ENCODE peak calls at places on chromosomes 3 and 15, in ten cellular contexts. One of them, this sample, is unnamed.

GRCh38 chr3:56347219-56347871 is 120.9 kb downstream of the ERC2 start:
- DNase-seq in cardiac muscle cell: peak
- DNase-seq in AG04450: no peak
- DNase-seq in NCI-H774: no peak
- DNase-seq in AG09319: no peak
- DNase-seq in right cardiac atrium: peak
- DNase-seq in fibroblast of pulmonary artery: peak
- DNase-seq in NCI-H524 treated with DMSO at 0.1 percent for 48 hours: no peak
- DNase-seq in KG1: no peak
- DNase-seq in amniotic stem cell: no peak
- DNase-seq in this sample: peak

GRCh38 chr15:101201411-101202174 is 50.3 kb downstream of the CHSY1 start:
- DNase-seq in amniotic stem cell: peak
- DNase-seq in NCI-H524 treated with DMSO at 0.1 percent for 48 hours: no peak
- DNase-seq in cardiac muscle cell: peak
- DNase-seq in AG09319: peak
- DNase-seq in NCI-H774: no peak
- DNase-seq in fibroblast of pulmonary artery: peak
- DNase-seq in right cardiac atrium: peak
- DNase-seq in AG04450: peak
- DNase-seq in KG1: no peak
- DNase-seq in this sample: peak

GRCh38 chr3:118029049-118029448 is 1005.6 kb downstream of the IGSF11 start:
- DNase-seq in NCI-H774: no peak
- DNase-seq in NCI-H524 treated with DMSO at 0.1 percent for 48 hours: no peak
- DNase-seq in AG09319: no peak
- DNase-seq in amniotic stem cell: no peak
- DNase-seq in AG04450: no peak
- DNase-seq in cardiac muscle cell: no peak
- DNase-seq in KG1: no peak
- DNase-seq in fibroblast of pulmonary artery: no peak
- DNase-seq in right cardiac atrium: no peak
- DNase-seq in this sample: no peak

GRCh38 chr15:35583863-35584528 is 38.0 kb upstream of the DPH6 start:
- DNase-seq in NCI-H774: no peak
- DNase-seq in fibroblast of pulmonary artery: peak
- DNase-seq in AG09319: no peak
- DNase-seq in NCI-H524 treated with DMSO at 0.1 percent for 48 hours: no peak
- DNase-seq in right cardiac atrium: no peak
- DNase-seq in AG04450: no peak
- DNase-seq in cardiac muscle cell: peak
- DNase-seq in amniotic stem cell: no peak
- DNase-seq in KG1: no peak
- DNase-seq in this sample: no peak

GRCh38 chr15:34246276-34247010 is 21.6 kb downstream of the EMC4 start:
- DNase-seq in KG1: no peak
- DNase-seq in AG09319: no peak
- DNase-seq in right cardiac atrium: no peak
- DNase-seq in fibroblast of pulmonary artery: no peak
- DNase-seq in amniotic stem cell: no peak
- DNase-seq in AG04450: no peak
- DNase-seq in NCI-H524 treated with DMSO at 0.1 percent for 48 hours: no peak
- DNase-seq in NCI-H774: no peak
- DNase-seq in cardiac muscle cell: no peak
- DNase-seq in this sample: no peak

GRCh38 chr3:56836276-56837163 is 34.8 kb upstream of the ARHGEF3 start:
- DNase-seq in amniotic stem cell: no peak
- DNase-seq in right cardiac atrium: no peak
- DNase-seq in fibroblast of pulmonary artery: no peak
- DNase-seq in KG1: no peak
- DNase-seq in cardiac muscle cell: peak
- DNase-seq in AG09319: no peak
- DNase-seq in AG04450: no peak
- DNase-seq in NCI-H774: no peak
- DNase-seq in NCI-H524 treated with DMSO at 0.1 percent for 48 hours: no peak
- DNase-seq in this sample: no peak

GRCh38 chr15:98920091-98920880 is 87.3 kb downstream of the PGPEP1L start:
- DNase-seq in AG09319: no peak
- DNase-seq in KG1: no peak
- DNase-seq in amniotic stem cell: no peak
- DNase-seq in AG04450: no peak
- DNase-seq in fibroblast of pulmonary artery: no peak
- DNase-seq in right cardiac atrium: no peak
- DNase-seq in cardiac muscle cell: peak
- DNase-seq in NCI-H774: no peak
- DNase-seq in NCI-H524 treated with DMSO at 0.1 percent for 48 hours: no peak
- DNase-seq in this sample: no peak

GRCh38 chr3:88149146-88149515 is 628 bp upstream of the C3orf38 start:
- DNase-seq in AG04450: no peak
- DNase-seq in AG09319: no peak
- DNase-seq in fibroblast of pulmonary artery: no peak
- DNase-seq in right cardiac atrium: no peak
- DNase-seq in cardiac muscle cell: no peak
- DNase-seq in NCI-H524 treated with DMSO at 0.1 percent for 48 hours: no peak
- DNase-seq in NCI-H774: no peak
- DNase-seq in KG1: no peak
- DNase-seq in amniotic stem cell: no peak
- DNase-seq in this sample: peak

GRCh38 chr15:64507293-64507802 is 47.0 kb downstream of the ZNF609 start:
- DNase-seq in KG1: no peak
- DNase-seq in AG04450: peak
- DNase-seq in cardiac muscle cell: peak
- DNase-seq in AG09319: no peak
- DNase-seq in NCI-H774: no peak
- DNase-seq in right cardiac atrium: peak
- DNase-seq in NCI-H524 treated with DMSO at 0.1 percent for 48 hours: no peak
- DNase-seq in amniotic stem cell: no peak
- DNase-seq in fibroblast of pulmonary artery: peak
- DNase-seq in this sample: peak

GRCh38 chr3:172246107-172246870 is 202.0 kb downstream of the GHSR start:
- DNase-seq in right cardiac atrium: peak
- DNase-seq in NCI-H524 treated with DMSO at 0.1 percent for 48 hours: no peak
- DNase-seq in NCI-H774: peak
- DNase-seq in AG09319: no peak
- DNase-seq in cardiac muscle cell: no peak
- DNase-seq in fibroblast of pulmonary artery: no peak
- DNase-seq in KG1: no peak
- DNase-seq in AG04450: no peak
- DNase-seq in amniotic stem cell: no peak
- DNase-seq in this sample: no peak

GRCh38 chr3:182716114-182716688 is 77.1 kb upstream of the ATP11B start:
- DNase-seq in AG04450: no peak
- DNase-seq in KG1: no peak
- DNase-seq in amniotic stem cell: no peak
- DNase-seq in NCI-H774: no peak
- DNase-seq in cardiac muscle cell: no peak
- DNase-seq in AG09319: no peak
- DNase-seq in right cardiac atrium: no peak
- DNase-seq in fibroblast of pulmonary artery: no peak
- DNase-seq in NCI-H524 treated with DMSO at 0.1 percent for 48 hours: no peak
- DNase-seq in this sample: no peak

GRCh38 chr15:101578443-101578894 is 73.7 kb downstream of the TM2D3 start:
- DNase-seq in right cardiac atrium: peak
- DNase-seq in AG04450: no peak
- DNase-seq in AG09319: no peak
- DNase-seq in fibroblast of pulmonary artery: peak
- DNase-seq in cardiac muscle cell: peak
- DNase-seq in NCI-H524 treated with DMSO at 0.1 percent for 48 hours: no peak
- DNase-seq in amniotic stem cell: no peak
- DNase-seq in KG1: no peak
- DNase-seq in NCI-H774: no peak
- DNase-seq in this sample: peak

GRCh38 chr3:50572801-50573371 is 3.6 kb downstream of the HEMK1 start:
- DNase-seq in AG04450: no peak
- DNase-seq in fibroblast of pulmonary artery: no peak
- DNase-seq in KG1: no peak
- DNase-seq in AG09319: no peak
- DNase-seq in cardiac muscle cell: no peak
- DNase-seq in right cardiac atrium: no peak
- DNase-seq in NCI-H524 treated with DMSO at 0.1 percent for 48 hours: no peak
- DNase-seq in amniotic stem cell: no peak
- DNase-seq in NCI-H774: no peak
- DNase-seq in this sample: no peak

GRCh38 chr3:32614956-32615355 is 44.3 kb upstream of the DYNC1LI1 start:
- DNase-seq in cardiac muscle cell: peak
- DNase-seq in right cardiac atrium: no peak
- DNase-seq in AG04450: peak
- DNase-seq in KG1: no peak
- DNase-seq in amniotic stem cell: peak
- DNase-seq in fibroblast of pulmonary artery: peak
- DNase-seq in NCI-H774: no peak
- DNase-seq in AG09319: no peak
- DNase-seq in NCI-H524 treated with DMSO at 0.1 percent for 48 hours: no peak
- DNase-seq in this sample: no peak

GRCh38 chr15:101139986-101140696 is 111.7 kb downstream of the CHSY1 start:
- DNase-seq in KG1: no peak
- DNase-seq in AG09319: no peak
- DNase-seq in NCI-H524 treated with DMSO at 0.1 percent for 48 hours: no peak
- DNase-seq in amniotic stem cell: no peak
- DNase-seq in fibroblast of pulmonary artery: no peak
- DNase-seq in cardiac muscle cell: no peak
- DNase-seq in NCI-H774: no peak
- DNase-seq in AG04450: no peak
- DNase-seq in right cardiac atrium: no peak
- DNase-seq in this sample: no peak

GRCh38 chr3:136075218-136075808 is 109.8 kb downstream of the PPP2R3A start:
- DNase-seq in KG1: peak
- DNase-seq in right cardiac atrium: peak
- DNase-seq in AG04450: peak
- DNase-seq in NCI-H774: peak
- DNase-seq in cardiac muscle cell: peak
- DNase-seq in fibroblast of pulmonary artery: peak
- DNase-seq in AG09319: peak
- DNase-seq in NCI-H524 treated with DMSO at 0.1 percent for 48 hours: no peak
- DNase-seq in amniotic stem cell: peak
- DNase-seq in this sample: peak

GRCh38 chr3:43817825-43818224 is 127.1 kb downstream of the ABHD5 start:
- DNase-seq in cardiac muscle cell: no peak
- DNase-seq in right cardiac atrium: no peak
- DNase-seq in AG04450: no peak
- DNase-seq in NCI-H524 treated with DMSO at 0.1 percent for 48 hours: no peak
- DNase-seq in KG1: no peak
- DNase-seq in amniotic stem cell: no peak
- DNase-seq in fibroblast of pulmonary artery: no peak
- DNase-seq in NCI-H774: no peak
- DNase-seq in AG09319: no peak
- DNase-seq in this sample: no peak

GRCh38 chr3:24048843-24049242 is 103.8 kb downstream of the NR1D2 start:
- DNase-seq in fibroblast of pulmonary artery: peak
- DNase-seq in NCI-H774: no peak
- DNase-seq in NCI-H524 treated with DMSO at 0.1 percent for 48 hours: no peak
- DNase-seq in right cardiac atrium: no peak
- DNase-seq in AG09319: no peak
- DNase-seq in amniotic stem cell: no peak
- DNase-seq in AG04450: no peak
- DNase-seq in cardiac muscle cell: peak
- DNase-seq in KG1: no peak
- DNase-seq in this sample: no peak

GRCh38 chr15:77048135-77048866 is 22.6 kb downstream of the TSPAN3 start:
- DNase-seq in AG04450: no peak
- DNase-seq in amniotic stem cell: no peak
- DNase-seq in right cardiac atrium: no peak
- DNase-seq in KG1: no peak
- DNase-seq in NCI-H524 treated with DMSO at 0.1 percent for 48 hours: no peak
- DNase-seq in fibroblast of pulmonary artery: no peak
- DNase-seq in NCI-H774: no peak
- DNase-seq in AG09319: no peak
- DNase-seq in cardiac muscle cell: no peak
- DNase-seq in this sample: no peak

GRCh38 chr3:192875971-192876565 is 41.6 kb downstream of the MB21D2 start:
- DNase-seq in amniotic stem cell: no peak
- DNase-seq in KG1: no peak
- DNase-seq in NCI-H524 treated with DMSO at 0.1 percent for 48 hours: no peak
- DNase-seq in AG09319: no peak
- DNase-seq in cardiac muscle cell: peak
- DNase-seq in NCI-H774: no peak
- DNase-seq in right cardiac atrium: no peak
- DNase-seq in fibroblast of pulmonary artery: peak
- DNase-seq in AG04450: no peak
- DNase-seq in this sample: no peak

GRCh38 chr3:134460965-134461364 is 24.8 kb downstream of the ANAPC13 start:
- DNase-seq in KG1: no peak
- DNase-seq in NCI-H524 treated with DMSO at 0.1 percent for 48 hours: no peak
- DNase-seq in amniotic stem cell: peak
- DNase-seq in cardiac muscle cell: peak
- DNase-seq in fibroblast of pulmonary artery: peak
- DNase-seq in NCI-H774: no peak
- DNase-seq in right cardiac atrium: no peak
- DNase-seq in AG04450: peak
- DNase-seq in AG09319: peak
- DNase-seq in this sample: no peak

GRCh38 chr15:94004697-94005096 is 226.7 kb upstream of the MCTP2 start:
- DNase-seq in right cardiac atrium: peak
- DNase-seq in amniotic stem cell: no peak
- DNase-seq in cardiac muscle cell: no peak
- DNase-seq in fibroblast of pulmonary artery: no peak
- DNase-seq in KG1: no peak
- DNase-seq in AG09319: no peak
- DNase-seq in NCI-H524 treated with DMSO at 0.1 percent for 48 hours: no peak
- DNase-seq in NCI-H774: no peak
- DNase-seq in AG04450: no peak
- DNase-seq in this sample: no peak

GRCh38 chr3:122572940-122573412 is 4.5 kb upstream of the PARP15 start:
- DNase-seq in cardiac muscle cell: peak
- DNase-seq in fibroblast of pulmonary artery: peak
- DNase-seq in NCI-H774: no peak
- DNase-seq in KG1: no peak
- DNase-seq in amniotic stem cell: no peak
- DNase-seq in AG09319: no peak
- DNase-seq in AG04450: no peak
- DNase-seq in right cardiac atrium: no peak
- DNase-seq in NCI-H524 treated with DMSO at 0.1 percent for 48 hours: no peak
- DNase-seq in this sample: no peak

GRCh38 chr15:25391971-25392733 is 46.7 kb downstream of the UBE3A start:
- DNase-seq in AG04450: no peak
- DNase-seq in fibroblast of pulmonary artery: peak
- DNase-seq in NCI-H774: no peak
- DNase-seq in cardiac muscle cell: peak
- DNase-seq in KG1: no peak
- DNase-seq in NCI-H524 treated with DMSO at 0.1 percent for 48 hours: no peak
- DNase-seq in right cardiac atrium: no peak
- DNase-seq in AG09319: peak
- DNase-seq in amniotic stem cell: no peak
- DNase-seq in this sample: no peak

GRCh38 chr3:183247190-183247589 is 5.9 kb upstream of the B3GNT5 start:
- DNase-seq in AG04450: no peak
- DNase-seq in NCI-H774: no peak
- DNase-seq in AG09319: no peak
- DNase-seq in NCI-H524 treated with DMSO at 0.1 percent for 48 hours: no peak
- DNase-seq in KG1: no peak
- DNase-seq in right cardiac atrium: no peak
- DNase-seq in amniotic stem cell: no peak
- DNase-seq in fibroblast of pulmonary artery: peak
- DNase-seq in cardiac muscle cell: peak
- DNase-seq in this sample: no peak

GRCh38 chr3:188860147-188860546 is 311.6 kb upstream of the TPRG1 start:
- DNase-seq in NCI-H524 treated with DMSO at 0.1 percent for 48 hours: no peak
- DNase-seq in right cardiac atrium: no peak
- DNase-seq in AG04450: no peak
- DNase-seq in amniotic stem cell: no peak
- DNase-seq in AG09319: no peak
- DNase-seq in KG1: no peak
- DNase-seq in NCI-H774: no peak
- DNase-seq in fibroblast of pulmonary artery: peak
- DNase-seq in cardiac muscle cell: peak
- DNase-seq in this sample: no peak

GRCh38 chr3:4807381-4808280 is 171.6 kb upstream of the BHLHE40 start:
- DNase-seq in cardiac muscle cell: no peak
- DNase-seq in fibroblast of pulmonary artery: no peak
- DNase-seq in NCI-H774: no peak
- DNase-seq in right cardiac atrium: no peak
- DNase-seq in NCI-H524 treated with DMSO at 0.1 percent for 48 hours: no peak
- DNase-seq in AG09319: no peak
- DNase-seq in amniotic stem cell: no peak
- DNase-seq in KG1: no peak
- DNase-seq in AG04450: no peak
- DNase-seq in this sample: no peak

GRCh38 chr3:113514265-113514769 is 639 bp downstream of the SPICE1 start:
- DNase-seq in fibroblast of pulmonary artery: no peak
- DNase-seq in NCI-H524 treated with DMSO at 0.1 percent for 48 hours: no peak
- DNase-seq in AG09319: no peak
- DNase-seq in amniotic stem cell: no peak
- DNase-seq in KG1: peak
- DNase-seq in cardiac muscle cell: no peak
- DNase-seq in AG04450: no peak
- DNase-seq in right cardiac atrium: no peak
- DNase-seq in NCI-H774: no peak
- DNase-seq in this sample: peak